ENCODE peak calls at places on chromosomes 3 and 15, in four cellular contexts. Z, O, R and Y are unnamed samples.

GRCh38 chr3:72969766-72970165 is 26.8 kb upstream of the PPP4R2 start:
- DNase-seq in R (no peak), Z (no peak), O (no peak), Y (no peak)

GRCh38 chr3:134721214-134721613 is 70.4 kb upstream of the KY start:
- DNase-seq in R (no peak), Z (no peak), O (no peak), Y (no peak)

GRCh38 chr3:64072111-64072510 is 48.8 kb upstream of the PSMD6 start:
- DNase-seq in Z (no peak), O (no peak), R (no peak), Y (no peak)

GRCh38 chr3:143348486-143349327 is 229.1 kb downstream of the CHST2 start:
- DNase-seq in Z (no peak), O (no peak), R (no peak), Y (peak)

GRCh38 chr3:45269952-45270351 is 43.9 kb upstream of the TMEM158 start:
- DNase-seq in Z (no peak), R (no peak), O (no peak), Y (peak)

GRCh38 chr15:81940467-81941451 is 105.1 kb downstream of the MEX3B start:
- DNase-seq in O (no peak), R (no peak), Z (no peak), Y (no peak)

GRCh38 chr15:73712107-73712506 is 27.9 kb downstream of the CD276 start:
- DNase-seq in Z (no peak), O (no peak), R (no peak), Y (no peak)

GRCh38 chr3:42498791-42499477 is 3.5 kb upstream of the VIPR1 start:
- DNase-seq in Z (no peak), R (no peak), O (no peak), Y (no peak)

GRCh38 chr3:149085828-149086231 is 503 bp downstream of the HLTF start:
- DNase-seq in R (peak), Z (peak), O (no peak), Y (peak)

GRCh38 chr15:94126999-94127398 is 104.4 kb upstream of the MCTP2 start:
- DNase-seq in Z (no peak), O (no peak), R (no peak), Y (no peak)

GRCh38 chr3:143171141-143171651 is 51.6 kb downstream of the CHST2 start:
- DNase-seq in R (no peak), O (peak), Z (no peak), Y (no peak)

GRCh38 chr3:186464424-186465093 is 79.6 kb downstream of the CRYGS start:
- DNase-seq in O (no peak), Z (peak), R (peak), Y (no peak)

GRCh38 chr15:77645602-77646001 is 12.9 kb upstream of the LINGO1 start:
- DNase-seq in R (peak), Z (no peak), O (no peak), Y (no peak)

GRCh38 chr3:150237490-150237889 is 170.6 kb upstream of the TSC22D2 start:
- DNase-seq in R (no peak), Z (peak), O (no peak), Y (no peak)

GRCh38 chr3:124846189-124846588 is 41.0 kb downstream of the ITGB5 start:
- DNase-seq in R (no peak), O (no peak), Z (no peak), Y (no peak)

GRCh38 chr3:62171789-62172188 is 201.6 kb downstream of the FEZF2 start:
- DNase-seq in R (no peak), O (no peak), Z (no peak), Y (no peak)

GRCh38 chr3:65811917-65812316 is 226.8 kb downstream of the MAGI1 start:
- DNase-seq in O (no peak), Z (no peak), R (no peak), Y (no peak)

GRCh38 chr3:144187531-144188230 is 216.1 kb downstream of the DIPK2A start:
- DNase-seq in O (no peak), Z (no peak), R (no peak), Y (no peak)

GRCh38 chr3:111695584-111696213 is 100.6 kb upstream of the ZBED2 start:
- DNase-seq in Z (peak), R (peak), O (no peak), Y (no peak)

GRCh38 chr3:6542795-6543194 is 318.1 kb upstream of the GRM7 start:
- DNase-seq in R (peak), O (no peak), Z (no peak), Y (no peak)

GRCh38 chr3:131526801-131527347 is 24.1 kb upstream of the MRPL3 start:
- DNase-seq in O (no peak), Z (peak), R (peak), Y (peak)

GRCh38 chr15:78360426-78360825 is 20.3 kb downstream of the CRABP1 start:
- DNase-seq in R (no peak), O (no peak), Z (no peak), Y (no peak)

GRCh38 chr3:120622870-120623718 is 27.0 kb downstream of the NDUFB4 start:
- DNase-seq in O (no peak), Z (peak), R (peak), Y (peak)

GRCh38 chr15:45456212-45457106 is 66.1 kb downstream of the SLC30A4 start:
- DNase-seq in O (peak), Z (peak), R (peak), Y (peak)

GRCh38 chr3:121781611-121782010 is 32.1 kb upstream of the GOLGB1 start:
- DNase-seq in R (no peak), Z (no peak), O (no peak), Y (no peak)

GRCh38 chr3:59247402-59247841 is 197.6 kb upstream of the CFAP20DC start:
- DNase-seq in O (peak), Z (no peak), R (no peak), Y (no peak)

GRCh38 chr3:51538459-51539290 is at the start of gene RAD54L2:
- DNase-seq in O (peak), R (peak), Z (peak), Y (peak)

GRCh38 chr3:160796813-160797164 is 40.8 kb downstream of the PPM1L start:
- DNase-seq in R (peak), O (no peak), Z (no peak), Y (no peak)

GRCh38 chr3:160797306-160797705 is 41.3 kb downstream of the PPM1L start:
- DNase-seq in Z (no peak), O (no peak), R (no peak), Y (no peak)

GRCh38 chr3:160804762-160805161 is 48.7 kb downstream of the PPM1L start:
- DNase-seq in O (no peak), Z (no peak), R (no peak), Y (no peak)

GRCh38 chr3:160806094-160806493 is 50.1 kb downstream of the PPM1L start:
- DNase-seq in Z (no peak), R (no peak), O (no peak), Y (no peak)

GRCh38 chr3:160801386-160802118 is 45.5 kb downstream of the PPM1L start:
- DNase-seq in Z (no peak), O (no peak), R (no peak), Y (no peak)
- TF ChIP-seq POLR2AphosphoS2 in Z (no peak), O (no peak), R (no peak), Y (no peak)

DNA sequence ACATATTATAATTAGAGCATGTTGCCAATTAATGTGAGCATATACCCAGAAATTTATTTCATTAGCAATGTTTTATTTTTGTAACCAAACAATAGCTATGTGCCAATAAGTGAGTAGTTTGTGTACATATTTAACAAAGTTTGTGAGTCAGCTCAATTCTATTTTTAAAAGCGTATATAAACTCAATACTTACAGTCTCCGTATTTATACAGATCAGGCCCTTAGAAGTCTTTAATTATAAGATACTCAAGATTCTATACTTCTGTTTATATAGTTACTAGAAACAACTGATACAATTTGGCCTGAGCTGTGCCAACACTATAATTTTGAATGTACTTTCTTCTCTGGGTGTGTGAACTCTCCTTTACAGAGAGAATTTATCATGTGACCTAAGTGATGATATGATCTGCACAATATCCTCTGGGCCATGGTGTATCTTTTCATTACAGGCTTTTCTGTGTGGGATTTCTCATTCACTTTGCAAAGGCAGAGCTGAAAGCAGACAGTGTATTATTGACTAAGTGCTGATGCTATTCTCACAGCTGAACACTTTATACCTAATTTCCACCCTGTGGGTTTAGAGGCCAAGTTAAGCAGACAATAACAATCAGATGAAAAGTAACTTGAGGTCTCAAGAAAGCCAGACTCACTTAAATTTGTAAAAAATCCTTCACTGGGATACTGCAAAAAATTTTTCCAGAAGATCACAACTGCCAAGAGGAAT is 278.0 kb upstream of the SEMA6D start:
- DNase-seq in R (no peak), Z (no peak), O (no peak), Y (no peak)
- TF ChIP-seq CHD2 in R (no peak), Z (no peak), O (no peak), Y (no peak)

GRCh38 chr15:39596358-39597051 is 15.6 kb downstream of the THBS1 start:
- DNase-seq in R (no peak), O (no peak), Z (no peak), Y (no peak)
- TF ChIP-seq KDM1A in R (no peak), O (no peak), Z (no peak), Y (no peak)

GRCh38 chr15:40939909-40940801 is 11.0 kb downstream of the DLL4 start:
- DNase-seq in R (no peak), O (peak), Z (no peak), Y (no peak)

GRCh38 chr15:40942337-40942854 is 10.9 kb upstream of the CHAC1 start:
- DNase-seq in R (no peak), Z (no peak), O (no peak), Y (no peak)

GRCh38 chr15:40942865-40943264 is 10.4 kb upstream of the CHAC1 start:
- DNase-seq in R (no peak), O (no peak), Z (no peak), Y (no peak)

GRCh38 chr15:40941078-40941527 is 12.0 kb downstream of the DLL4 start:
- DNase-seq in Z (no peak), R (no peak), O (no peak), Y (no peak)

GRCh38 chr15:40941528-40942336 is 11.5 kb upstream of the CHAC1 start:
- DNase-seq in R (peak), O (no peak), Z (peak), Y (peak)
- TF ChIP-seq POLR2AphosphoS2 in R (no peak), O (no peak), Z (no peak), Y (no peak)

GRCh38 chr15:66654718-66655375 is 47.2 kb upstream of the SMAD6 start:
- DNase-seq in Z (no peak), O (no peak), R (no peak), Y (peak)
- TF ChIP-seq CHD2 in Z (no peak), O (no peak), R (no peak), Y (no peak)

DNA sequence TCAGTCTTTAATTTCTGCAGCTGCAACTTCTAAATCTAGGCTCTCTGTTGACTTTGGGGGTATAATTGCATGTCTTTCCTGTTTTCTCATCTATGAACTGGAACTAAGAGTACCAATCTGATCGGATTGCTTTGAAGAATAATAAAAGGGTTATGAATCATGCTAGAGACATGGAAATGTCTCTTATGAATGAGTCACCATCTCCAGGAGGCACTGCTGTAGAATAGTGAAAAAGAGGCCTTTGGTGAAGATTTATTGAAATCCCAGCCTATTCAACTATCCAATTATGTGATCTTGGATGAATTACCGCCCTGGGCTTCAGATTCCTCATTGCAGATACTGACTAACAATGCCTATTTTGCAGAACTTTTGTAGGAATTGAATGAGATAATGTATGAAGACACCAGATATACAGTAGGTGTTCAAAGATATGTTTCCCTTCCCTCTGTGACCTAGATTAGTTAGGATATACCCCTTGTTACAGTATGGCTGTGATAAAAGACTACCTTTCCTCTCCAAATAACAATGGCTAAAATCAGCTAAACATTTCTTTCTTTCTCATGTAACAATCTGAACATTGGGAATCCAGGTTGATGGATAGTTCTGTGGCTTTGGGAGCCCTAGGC is 11.5 kb upstream of the CMTM8 start:
- DNase-seq in R (no peak), Z (peak), O (no peak), Y (no peak)
- TF ChIP-seq KDM1A in R (no peak), Z (no peak), O (no peak), Y (no peak)